ENCODE peak calls at places on chromosomes 5 and 9, in seven cellular contexts. A is progenitor cell of endocrine pancreas, J is transverse colon, U is coronary artery, R is choroid plexus epithelial cell, P is fibroblast of mammary gland, T is body of pancreas. S is an unnamed sample.

GRCh38 chr5:140988036-140988997 is 22.0 kb downstream of the PCDHAC2 start:
- DNase-seq in A (no peak), J (no peak), U (no peak), R (no peak), P (no peak), T (no peak), S (no peak)

GRCh38 chr5:80871541-80871961 is 88.6 kb upstream of the RASGRF2 start:
- DNase-seq in A (no peak), J (no peak), U (no peak), R (peak), P (peak), T (no peak), S (no peak)

GRCh38 chr5:58649716-58650115 is 66.8 kb downstream of the RAB3C start:
- DNase-seq in A (no peak), J (no peak), U (no peak), R (no peak), P (no peak), T (no peak), S (no peak)

GRCh38 chr5:143586781-143587362 is 183.4 kb upstream of the NR3C1 start:
- DNase-seq in A (no peak), J (no peak), U (no peak), R (no peak), P (no peak), T (no peak), S (no peak)

GRCh38 chr9:137240321-137240840 is 706 bp upstream of the TUBB4B start:
- DNase-seq in A (no peak), J (peak), U (peak), R (peak), P (peak), T (peak), S (peak)

GRCh38 chr9:68749579-68750159 is 44.6 kb downstream of the PIP5K1B start:
- DNase-seq in A (no peak), J (no peak), U (no peak), R (no peak), P (no peak), T (no peak), S (no peak)

GRCh38 chr9:68668127-68668526 is 36.9 kb upstream of the PIP5K1B start:
- DNase-seq in A (no peak), J (no peak), U (no peak), R (no peak), P (no peak), T (no peak), S (no peak)

GRCh38 chr9:75962186-75963036 is 71.9 kb downstream of the PCSK5 start:
- DNase-seq in A (no peak), J (no peak), U (no peak), R (peak), P (no peak), T (peak), S (no peak)

GRCh38 chr5:157679801-157680200 is 8.5 kb downstream of the C5orf52 start:
- DNase-seq in A (no peak), J (no peak), U (no peak), R (no peak), P (no peak), T (no peak), S (peak)

GRCh38 chr9:87800456-87800855 is 74.5 kb downstream of the CTSL start:
- DNase-seq in A (no peak), J (no peak), U (no peak), R (no peak), P (no peak), T (no peak), S (peak)

DNA sequence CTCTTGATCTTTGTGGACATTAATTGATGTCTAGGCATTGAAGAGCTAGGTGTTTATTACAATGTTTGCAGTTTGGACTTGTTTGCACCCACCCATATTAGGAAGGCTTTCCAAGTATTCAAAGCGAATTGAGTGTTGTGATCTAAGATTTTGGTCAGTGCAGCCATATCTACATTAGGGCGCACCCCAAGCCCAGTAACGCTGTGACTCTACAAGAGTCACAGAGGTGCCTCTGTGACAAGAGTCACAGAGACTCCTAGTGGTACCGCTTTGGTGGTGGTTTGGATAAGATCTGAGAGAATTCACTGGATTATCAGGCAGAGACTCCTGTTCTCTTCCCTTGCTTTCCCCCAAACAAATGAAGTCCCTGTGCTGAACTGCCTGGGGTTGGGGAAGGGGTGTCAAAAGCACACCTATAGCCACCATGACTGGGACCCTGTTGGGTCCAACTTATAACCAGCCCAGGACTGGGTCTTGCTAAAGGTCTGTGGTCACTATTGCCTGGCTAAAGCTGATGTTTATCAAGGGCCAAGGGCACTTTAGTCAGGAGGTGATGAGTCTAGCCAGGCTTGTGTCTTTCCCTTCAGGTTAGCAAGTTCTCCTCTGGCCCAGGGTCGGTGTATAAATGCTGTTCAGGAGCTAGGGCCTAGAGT is 114.1 kb upstream of the RIOK2 start:
- DNase-seq in A (peak), J (peak), U (no peak), R (peak), P (peak), T (no peak), S (no peak)
- TF ChIP-seq CTCF in A (peak), J (peak), U (no peak), R (peak), P (peak), T (no peak), S (peak)

GRCh38 chr5:44935262-44935661 is 126.5 kb downstream of the MRPS30 start:
- DNase-seq in A (no peak), J (no peak), U (no peak), R (no peak), P (no peak), T (no peak), S (no peak)
- TF ChIP-seq CTCF in A (peak), J (no peak), U (no peak), R (no peak), P (no peak), T (no peak), S (no peak)

GRCh38 chr5:139251281-139251687 is 42.3 kb upstream of the MATR3 start:
- DNase-seq in A (no peak), J (peak), U (no peak), R (no peak), P (peak), T (no peak), S (no peak)
- TF ChIP-seq CTCF in A (no peak), J (no peak), U (no peak), R (peak), P (peak), T (peak), S (no peak)

DNA sequence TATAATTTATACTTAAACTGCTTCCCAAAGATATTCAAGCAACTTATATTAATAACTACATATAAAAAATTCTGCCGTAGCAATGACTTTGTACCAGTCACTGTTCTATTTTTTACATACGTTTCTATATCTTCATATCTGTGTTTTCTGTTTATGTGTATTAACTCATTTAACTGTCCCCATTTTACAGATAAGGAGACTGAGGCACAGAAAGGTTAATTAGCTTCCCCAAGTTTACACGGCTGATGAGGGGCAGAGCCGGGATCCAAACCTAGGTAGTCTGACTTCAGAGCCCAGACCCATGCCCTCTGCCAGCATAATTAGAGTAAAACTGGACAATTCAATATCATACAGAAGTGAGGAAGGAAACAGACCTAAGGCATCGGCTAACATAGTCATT is 259.7 kb upstream of the TUT7 start:
- DNase-seq in A (no peak), J (no peak), U (no peak), R (no peak), P (no peak), T (no peak), S (peak)
- TF ChIP-seq CTCF in A (no peak), J (no peak), U (no peak), R (no peak), P (no peak), T (no peak), S (no peak)

DNA sequence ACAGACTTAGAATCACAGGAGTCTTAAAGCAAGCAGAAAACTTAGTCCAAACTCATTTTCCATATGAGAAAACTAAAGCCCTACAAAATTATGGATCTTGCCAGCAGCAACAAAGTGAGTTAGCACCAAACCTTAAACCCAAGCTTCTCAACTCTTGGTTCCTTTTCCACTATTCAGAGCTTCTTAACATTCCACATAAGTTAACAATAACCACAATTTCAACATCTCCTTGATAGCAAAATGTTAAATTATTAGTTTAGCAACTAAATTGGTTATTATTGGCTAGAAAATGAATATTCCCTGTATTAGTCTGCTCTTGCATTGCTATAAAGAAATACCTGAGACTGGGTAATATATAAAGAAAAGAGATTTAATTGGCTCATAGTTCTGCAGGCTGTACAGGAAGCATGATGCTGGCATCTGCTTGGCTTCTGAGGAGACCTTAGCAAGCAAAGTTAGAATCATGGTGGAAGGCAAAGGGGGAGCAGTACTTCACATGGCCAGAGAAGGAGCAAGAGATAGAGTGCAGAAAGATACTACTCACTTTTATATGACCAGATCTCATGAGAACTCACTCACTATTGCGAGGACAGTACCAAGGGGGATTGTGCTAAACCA is 26.2 kb upstream of the ARSB start:
- DNase-seq in A (no peak), J (no peak), U (no peak), R (peak), P (peak), T (no peak), S (no peak)
- TF ChIP-seq CTCF in A (peak), J (no peak), U (no peak), R (peak), P (peak), T (no peak), S (no peak)

GRCh38 chr5:139575313-139575646 is 14.1 kb downstream of the UBE2D2 start:
- DNase-seq in A (no peak), J (no peak), U (no peak), R (no peak), P (no peak), T (no peak), S (no peak)
- TF ChIP-seq CTCF in A (no peak), J (no peak), U (no peak), R (no peak), P (no peak), T (no peak), S (no peak)

DNA sequence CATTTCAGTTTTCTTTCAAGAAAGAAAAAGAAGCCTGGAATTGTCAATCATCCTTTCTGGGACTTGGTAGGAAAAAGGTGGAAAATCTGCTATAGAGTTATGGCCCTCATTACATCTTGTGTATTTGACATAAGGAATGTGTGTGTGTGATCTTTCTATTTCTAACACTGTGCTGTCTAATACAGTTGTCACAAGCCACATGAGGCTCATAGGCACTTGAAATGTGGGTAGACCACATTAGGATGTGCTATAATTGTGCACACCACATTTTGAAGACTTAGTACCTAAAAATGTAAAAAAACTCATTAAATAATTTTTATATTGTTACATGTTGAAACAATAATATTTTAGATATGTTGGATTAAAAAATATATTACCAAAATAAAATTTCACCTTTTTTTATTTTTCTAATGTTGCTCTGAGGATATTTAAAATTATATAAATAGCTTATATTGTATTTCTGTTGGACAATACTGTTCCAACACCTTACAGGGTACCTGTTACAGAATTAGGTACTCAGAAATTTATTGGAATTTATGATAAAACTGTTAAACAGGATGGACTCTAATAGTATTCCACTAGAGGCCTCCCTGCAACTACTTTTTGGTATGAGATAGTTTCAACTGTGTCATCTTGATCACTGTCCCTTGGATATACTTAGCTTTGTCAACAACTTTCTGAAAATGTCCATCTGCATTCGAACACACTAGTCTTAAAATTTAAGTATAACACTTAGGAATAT is 18.4 kb downstream of the MSANTD3 start:
- DNase-seq in A (no peak), J (no peak), U (no peak), R (no peak), P (no peak), T (no peak), S (no peak)
- TF ChIP-seq CTCF in A (no peak), J (no peak), U (no peak), R (no peak), P (no peak), T (no peak), S (no peak)

GRCh38 chr5:83914199-83914598 is 193.5 kb upstream of the HAPLN1 start:
- DNase-seq in A (no peak), J (no peak), U (no peak), R (peak), P (no peak), T (no peak), S (no peak)

GRCh38 chr5:83917261-83917908 is 196.7 kb upstream of the HAPLN1 start:
- DNase-seq in A (no peak), J (no peak), U (no peak), R (no peak), P (no peak), T (no peak), S (no peak)

GRCh38 chr5:83913593-83913992 is 192.9 kb upstream of the HAPLN1 start:
- DNase-seq in A (no peak), J (no peak), U (no peak), R (peak), P (no peak), T (no peak), S (no peak)

GRCh38 chr5:83911367-83911919 is 190.8 kb upstream of the HAPLN1 start:
- DNase-seq in A (no peak), J (no peak), U (no peak), R (no peak), P (no peak), T (no peak), S (no peak)

DNA sequence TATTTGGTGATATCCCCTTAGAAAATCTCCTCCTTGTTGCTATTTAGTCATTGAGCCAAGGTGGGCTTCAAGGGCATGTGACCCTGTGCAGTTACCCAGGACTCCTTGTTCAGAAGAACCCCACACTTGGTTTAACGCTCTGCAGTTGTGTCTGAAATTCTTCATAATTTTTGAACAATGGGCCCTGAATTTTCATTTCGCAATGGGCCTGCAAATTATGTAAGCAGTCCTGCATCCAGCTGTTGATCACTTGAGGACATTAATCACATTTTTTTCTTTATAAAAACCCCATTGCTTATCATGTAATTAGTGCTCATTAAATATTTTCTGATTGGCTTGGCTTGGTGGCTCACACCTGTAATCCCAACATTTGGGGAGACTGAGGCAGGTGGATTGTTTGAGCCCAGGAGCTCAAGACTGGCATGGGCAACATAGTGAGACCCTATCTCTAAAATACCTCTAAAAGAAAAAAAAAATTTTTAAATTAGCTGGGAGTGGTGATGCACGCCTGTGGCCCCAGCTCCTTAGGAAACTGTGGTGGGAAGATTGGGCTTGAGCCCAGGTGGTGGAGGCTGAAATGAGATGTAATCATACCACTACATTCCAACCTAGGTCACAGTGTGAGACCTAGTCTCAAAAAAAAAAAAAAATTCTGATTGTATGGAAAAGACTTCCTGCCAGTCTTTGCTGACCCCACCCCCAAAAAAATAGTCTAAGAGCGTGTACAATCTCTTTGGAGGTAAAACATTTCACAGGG is 194.2 kb upstream of the HAPLN1 start:
- DNase-seq in A (no peak), J (no peak), U (no peak), R (peak), P (no peak), T (no peak), S (no peak)
- TF ChIP-seq CTCF in A (no peak), J (no peak), U (no peak), R (no peak), P (no peak), T (no peak), S (no peak)